ENCODE peak calls at places on chromosomes 5 and 9, in seven cellular contexts. One of them, this sample, is unnamed.
A peak's percentile ranks its signal among the peaks of the same experiment; 100 is the strongest.

GRCh38 chr5:54895816-54896341 is 89.5 kb downstream of the ESM1 start:
- DNase-seq in IMR-90: peak; percentile 68
- DNase-seq in uterus: peak; percentile 19
- DNase-seq in left ventricle myocardium inferior: no peak
- DNase-seq in fibroblast of lung: peak; percentile 66
- DNase-seq in CD8-positive, alpha-beta T cell: no peak
- DNase-seq in transverse colon: no peak
- DNase-seq in this sample: peak; percentile 70

GRCh38 chr5:1919750-1920149 is 37.0 kb upstream of the IRX4 start:
- DNase-seq in fibroblast of lung: no peak
- DNase-seq in uterus: no peak
- DNase-seq in left ventricle myocardium inferior: no peak
- DNase-seq in IMR-90: no peak
- DNase-seq in CD8-positive, alpha-beta T cell: no peak
- DNase-seq in transverse colon: no peak
- DNase-seq in this sample: no peak

GRCh38 chr9:84819446-84819845 is 149.9 kb downstream of the NTRK2 start:
- DNase-seq in transverse colon: no peak
- DNase-seq in CD8-positive, alpha-beta T cell: no peak
- DNase-seq in left ventricle myocardium inferior: no peak
- DNase-seq in fibroblast of lung: no peak
- DNase-seq in uterus: no peak
- DNase-seq in IMR-90: no peak
- DNase-seq in this sample: no peak

GRCh38 chr9:16136961-16137360 is 584.1 kb downstream of the CCDC171 start:
- DNase-seq in CD8-positive, alpha-beta T cell: no peak
- DNase-seq in left ventricle myocardium inferior: peak; percentile 46
- DNase-seq in IMR-90: peak; percentile 79
- DNase-seq in fibroblast of lung: peak; percentile 80
- DNase-seq in transverse colon: no peak
- DNase-seq in uterus: peak; percentile 67
- DNase-seq in this sample: no peak

GRCh38 chr5:94777163-94777885 is 158.9 kb downstream of the SLF1 start:
- DNase-seq in left ventricle myocardium inferior: no peak
- DNase-seq in IMR-90: no peak
- DNase-seq in fibroblast of lung: peak; percentile 35
- DNase-seq in transverse colon: no peak
- DNase-seq in CD8-positive, alpha-beta T cell: no peak
- DNase-seq in uterus: no peak
- DNase-seq in this sample: no peak

GRCh38 chr9:83972286-83972685 is 7.7 kb downstream of the HNRNPK start:
- DNase-seq in uterus: no peak
- DNase-seq in IMR-90: no peak
- DNase-seq in transverse colon: no peak
- DNase-seq in fibroblast of lung: no peak
- DNase-seq in left ventricle myocardium inferior: no peak
- DNase-seq in CD8-positive, alpha-beta T cell: no peak
- DNase-seq in this sample: no peak

GRCh38 chr9:69981686-69982450 is 61.8 kb upstream of the MAMDC2 start:
- DNase-seq in IMR-90: peak; percentile 77
- DNase-seq in uterus: no peak
- DNase-seq in left ventricle myocardium inferior: no peak
- DNase-seq in transverse colon: no peak
- DNase-seq in CD8-positive, alpha-beta T cell: no peak
- DNase-seq in fibroblast of lung: peak; percentile 74
- DNase-seq in this sample: no peak

GRCh38 chr5:120017523-120017922 is 388.2 kb downstream of the FAM170A start:
- DNase-seq in left ventricle myocardium inferior: no peak
- DNase-seq in fibroblast of lung: peak; percentile 38
- DNase-seq in transverse colon: no peak
- DNase-seq in IMR-90: peak; percentile 32
- DNase-seq in CD8-positive, alpha-beta T cell: no peak
- DNase-seq in uterus: no peak
- DNase-seq in this sample: no peak

GRCh38 chr9:132597073-132597775 is 14.8 kb downstream of the BARHL1 start:
- DNase-seq in fibroblast of lung: peak; percentile 16
- DNase-seq in IMR-90: no peak
- DNase-seq in uterus: no peak
- DNase-seq in left ventricle myocardium inferior: peak; percentile 82
- DNase-seq in CD8-positive, alpha-beta T cell: no peak
- DNase-seq in transverse colon: no peak
- DNase-seq in this sample: no peak

GRCh38 chr9:79170643-79171042 is 401.1 kb upstream of the TLE4 start:
- DNase-seq in uterus: no peak
- DNase-seq in transverse colon: no peak
- DNase-seq in left ventricle myocardium inferior: no peak
- DNase-seq in CD8-positive, alpha-beta T cell: no peak
- DNase-seq in fibroblast of lung: no peak
- DNase-seq in IMR-90: no peak
- DNase-seq in this sample: no peak

GRCh38 chr5:75656311-75657003 is 45.2 kb downstream of the ANKDD1B start:
- DNase-seq in CD8-positive, alpha-beta T cell: no peak
- DNase-seq in left ventricle myocardium inferior: no peak
- DNase-seq in uterus: no peak
- DNase-seq in transverse colon: no peak
- DNase-seq in fibroblast of lung: peak; percentile 41
- DNase-seq in IMR-90: peak; percentile 46
- DNase-seq in this sample: peak; percentile 44

GRCh38 chr9:78613006-78613405 is 316.1 kb downstream of the PSAT1 start:
- DNase-seq in uterus: no peak
- DNase-seq in transverse colon: no peak
- DNase-seq in IMR-90: no peak
- DNase-seq in left ventricle myocardium inferior: no peak
- DNase-seq in CD8-positive, alpha-beta T cell: no peak
- DNase-seq in fibroblast of lung: no peak
- DNase-seq in this sample: no peak

GRCh38 chr5:150600951-150601773 is 39.3 kb upstream of the SYNPO start:
- DNase-seq in transverse colon: no peak
- DNase-seq in CD8-positive, alpha-beta T cell: no peak
- DNase-seq in uterus: no peak
- DNase-seq in IMR-90: no peak
- DNase-seq in left ventricle myocardium inferior: peak; percentile 13
- DNase-seq in fibroblast of lung: no peak
- DNase-seq in this sample: no peak

GRCh38 chr5:96957125-96958041 is 21.5 kb downstream of the LNPEP start:
- DNase-seq in transverse colon: no peak
- DNase-seq in CD8-positive, alpha-beta T cell: no peak
- DNase-seq in fibroblast of lung: no peak
- DNase-seq in uterus: no peak
- DNase-seq in left ventricle myocardium inferior: no peak
- DNase-seq in IMR-90: no peak
- DNase-seq in this sample: no peak

GRCh38 chr5:109743770-109744212 is 54.1 kb downstream of the MAN2A1 start:
- DNase-seq in IMR-90: peak; percentile 95
- DNase-seq in uterus: no peak
- DNase-seq in transverse colon: no peak
- DNase-seq in left ventricle myocardium inferior: no peak
- DNase-seq in CD8-positive, alpha-beta T cell: no peak
- DNase-seq in fibroblast of lung: peak; percentile 58
- DNase-seq in this sample: no peak
- H3K4me1 ChIP-seq in IMR-90: peaks cover 22% of the 10 kb centered on the region
- H3K4me1 ChIP-seq in uterus: no peaks in the 10 kb centered on the region
- H3K4me1 ChIP-seq in transverse colon: peaks cover 10% of the 10 kb centered on the region
- H3K4me1 ChIP-seq in left ventricle myocardium inferior: peaks cover 24% of the 10 kb centered on the region
- H3K4me1 ChIP-seq in CD8-positive, alpha-beta T cell: peaks cover 33% of the 10 kb centered on the region
- H3K4me1 ChIP-seq in fibroblast of lung: peaks cover 23% of the 10 kb centered on the region
- H3K4me1 ChIP-seq in this sample: peaks cover 8% of the 10 kb centered on the region

GRCh38 chr5:151742870-151743294 is 15.5 kb downstream of the ATOX1 start:
- DNase-seq in uterus: peak; percentile 67
- DNase-seq in CD8-positive, alpha-beta T cell: no peak
- DNase-seq in fibroblast of lung: peak; percentile 73
- DNase-seq in IMR-90: peak; percentile 74
- DNase-seq in left ventricle myocardium inferior: peak; percentile 30
- DNase-seq in transverse colon: peak; percentile 22
- DNase-seq in this sample: peak; percentile 72
- H3K27ac ChIP-seq in uterus: peak overlapping the region; percentile 84
- H3K27ac ChIP-seq in CD8-positive, alpha-beta T cell: no peak overlapping the region
- H3K27ac ChIP-seq in fibroblast of lung: peak overlapping the region; percentile 93
- H3K27ac ChIP-seq in IMR-90: peak overlapping the region; percentile 5
- H3K27ac ChIP-seq in left ventricle myocardium inferior: no peak overlapping the region
- H3K27ac ChIP-seq in transverse colon: no peak overlapping the region
- H3K27ac ChIP-seq in this sample: no peak overlapping the region

GRCh38 chr9:2985343-2985742 is 141.4 kb upstream of the PUM3 start:
- DNase-seq in CD8-positive, alpha-beta T cell: no peak
- DNase-seq in uterus: no peak
- DNase-seq in transverse colon: no peak
- DNase-seq in IMR-90: no peak
- DNase-seq in fibroblast of lung: no peak
- DNase-seq in left ventricle myocardium inferior: no peak
- DNase-seq in this sample: no peak

GRCh38 chr9:2992427-2992826 is 148.5 kb upstream of the PUM3 start:
- DNase-seq in IMR-90: no peak
- DNase-seq in transverse colon: no peak
- DNase-seq in fibroblast of lung: no peak
- DNase-seq in uterus: no peak
- DNase-seq in left ventricle myocardium inferior: no peak
- DNase-seq in CD8-positive, alpha-beta T cell: no peak
- DNase-seq in this sample: no peak

GRCh38 chr9:2987679-2988078 is 143.8 kb upstream of the PUM3 start:
- DNase-seq in fibroblast of lung: no peak
- DNase-seq in transverse colon: no peak
- DNase-seq in IMR-90: no peak
- DNase-seq in CD8-positive, alpha-beta T cell: peak; percentile 10
- DNase-seq in uterus: no peak
- DNase-seq in left ventricle myocardium inferior: no peak
- DNase-seq in this sample: no peak

DNA sequence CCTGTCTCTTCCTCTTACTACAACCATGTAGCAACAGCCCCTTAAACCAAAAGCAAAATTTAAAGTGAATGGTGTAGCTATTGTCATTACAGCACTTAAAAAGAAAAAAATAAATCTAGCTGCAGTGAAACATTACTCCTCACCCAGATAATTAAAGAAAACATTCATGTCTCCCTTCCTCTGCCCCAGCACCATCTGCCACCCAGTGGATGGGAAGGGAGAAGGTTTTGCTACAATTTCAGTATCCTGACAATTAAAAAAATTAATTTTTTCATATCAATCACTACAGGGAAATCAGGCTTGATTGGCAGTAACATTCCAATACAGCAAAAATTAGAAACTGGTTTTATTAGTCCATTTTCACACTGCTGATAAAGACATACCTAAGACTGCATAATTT is 147.4 kb upstream of the PUM3 start:
- DNase-seq in fibroblast of lung: no peak
- DNase-seq in IMR-90: no peak
- DNase-seq in transverse colon: no peak
- DNase-seq in CD8-positive, alpha-beta T cell: no peak
- DNase-seq in left ventricle myocardium inferior: no peak
- DNase-seq in uterus: no peak
- DNase-seq in this sample: no peak
- TF ChIP-seq CTCF in fibroblast of lung: no peak
- TF ChIP-seq CTCF in IMR-90: peak; percentile 20
- TF ChIP-seq CTCF in transverse colon: no peak
- TF ChIP-seq CTCF in CD8-positive, alpha-beta T cell: no peak
- TF ChIP-seq CTCF in left ventricle myocardium inferior: no peak
- TF ChIP-seq CTCF in uterus: no peak
- TF ChIP-seq CTCF in this sample: no peak

DNA sequence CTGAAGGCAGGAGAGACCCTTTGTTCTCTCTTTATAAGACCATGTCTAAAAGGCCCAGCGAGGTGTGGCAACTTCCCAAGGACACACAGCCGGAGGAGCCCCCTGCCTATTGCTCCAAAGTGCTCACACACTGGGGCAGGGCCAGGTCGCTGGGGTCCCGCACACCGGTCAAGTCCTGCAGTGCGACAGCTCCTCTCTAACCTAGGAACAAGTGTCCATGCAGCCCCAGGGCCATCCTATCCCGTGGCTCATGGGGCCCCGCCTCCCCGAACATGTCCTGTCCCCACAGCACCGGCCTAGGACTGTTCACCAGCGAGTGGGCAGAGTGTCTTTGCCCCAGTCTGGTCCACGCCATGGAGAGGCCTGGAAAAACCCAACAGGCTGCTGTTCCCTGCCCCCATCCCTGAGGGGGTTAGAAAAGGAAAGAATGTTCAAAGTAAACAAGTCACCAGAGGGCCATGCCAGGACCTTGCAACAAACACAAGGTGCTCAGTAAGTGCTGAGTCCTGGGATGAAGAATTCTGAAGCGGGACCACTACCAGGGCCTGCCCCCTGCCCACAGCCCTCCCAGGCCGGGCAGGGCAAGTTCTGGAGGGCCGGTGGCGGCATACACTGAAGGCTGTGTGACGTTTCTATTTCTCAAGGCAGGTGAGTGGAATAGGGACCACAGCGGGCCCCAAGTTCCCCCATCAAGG is 958 bp downstream of the NINJ1 start:
- DNase-seq in uterus: peak; percentile 46
- DNase-seq in CD8-positive, alpha-beta T cell: no peak
- DNase-seq in fibroblast of lung: peak; percentile 32
- DNase-seq in IMR-90: no peak
- DNase-seq in left ventricle myocardium inferior: no peak
- DNase-seq in transverse colon: peak; percentile 42
- DNase-seq in this sample: peak; percentile 49
- H3K4me1 ChIP-seq in uterus: peaks cover 3% of the 10 kb centered on the region
- H3K4me1 ChIP-seq in CD8-positive, alpha-beta T cell: peaks cover 50% of the 10 kb centered on the region
- H3K4me1 ChIP-seq in fibroblast of lung: peaks cover 17% of the 10 kb centered on the region
- H3K4me1 ChIP-seq in IMR-90: peaks cover 30% of the 10 kb centered on the region
- H3K4me1 ChIP-seq in left ventricle myocardium inferior: peaks cover 74% of the 10 kb centered on the region
- H3K4me1 ChIP-seq in transverse colon: peaks cover 67% of the 10 kb centered on the region
- H3K4me1 ChIP-seq in this sample: peaks cover 59% of the 10 kb centered on the region

GRCh38 chr5:133781446-133781845 is 169.1 kb upstream of the FSTL4 start:
- DNase-seq in CD8-positive, alpha-beta T cell: no peak
- DNase-seq in fibroblast of lung: no peak
- DNase-seq in IMR-90: no peak
- DNase-seq in left ventricle myocardium inferior: no peak
- DNase-seq in transverse colon: no peak
- DNase-seq in uterus: no peak
- DNase-seq in this sample: no peak
- H3K27ac ChIP-seq in CD8-positive, alpha-beta T cell: no peak overlapping the region
- H3K27ac ChIP-seq in fibroblast of lung: no peak overlapping the region
- H3K27ac ChIP-seq in IMR-90: no peak overlapping the region
- H3K27ac ChIP-seq in left ventricle myocardium inferior: no peak overlapping the region
- H3K27ac ChIP-seq in transverse colon: no peak overlapping the region
- H3K27ac ChIP-seq in uterus: no peak overlapping the region
- H3K27ac ChIP-seq in this sample: no peak overlapping the region